ENCODE peak calls at places on chromosomes 12 and 14, in ten cellular contexts. X is mucosa of descending colon; S is right cardiac atrium; Y is CD8-positive, alpha-beta T cell; I is HAP-1; C is transverse colon; H is esophagus muscularis mucosa; B is GM23248; Q is uterus; M is heart left ventricle. U is an unnamed sample.

GRCh38 chr14:42994001-42994736 is 1387.5 kb downstream of the LRFN5 start:
- DNase-seq in X (no peak), S (no peak), Y (no peak), I (no peak), C (no peak), H (no peak), B (peak; percentile 43), Q (no peak), M (no peak), U (no peak)

GRCh38 chr12:74152370-74152769 is 385.3 kb upstream of the ATXN7L3B start:
- DNase-seq in X (no peak), S (no peak), Y (no peak), I (no peak), C (no peak), H (no peak), B (no peak), Q (no peak), M (no peak), U (no peak)

GRCh38 chr12:52945389-52946232 is 3.3 kb upstream of the KRT18 start:
- DNase-seq in X (no peak), S (peak; percentile 12), Y (no peak), I (no peak), C (peak; percentile 44), H (no peak), B (peak; percentile 55), Q (no peak), M (no peak), U (peak; percentile 80)

GRCh38 chr12:32997471-32997870 is 100.9 kb upstream of the PKP2 start:
- DNase-seq in X (no peak), S (no peak), Y (no peak), I (no peak), C (no peak), H (no peak), B (no peak), Q (no peak), M (no peak), U (no peak)

GRCh38 chr14:51342226-51342625 is 102.2 kb downstream of the TMX1 start:
- DNase-seq in X (no peak), S (no peak), Y (no peak), I (no peak), C (no peak), H (peak; percentile 1), B (peak; percentile 50), Q (no peak), M (no peak), U (no peak)

GRCh38 chr14:30179381-30180130 is 251.9 kb upstream of the PRKD1 start:
- DNase-seq in X (no peak), S (no peak), Y (no peak), I (no peak), C (no peak), H (no peak), B (no peak), Q (no peak), M (no peak), U (no peak)

GRCh38 chr12:51622564-51622963 is 31.5 kb downstream of the SCN8A start:
- DNase-seq in X (no peak), S (no peak), Y (no peak), I (no peak), C (no peak), H (no peak), B (peak; percentile 80), Q (no peak), M (no peak), U (no peak)

GRCh38 chr14:34650786-34651584 is 21.0 kb upstream of the SNX6 start:
- DNase-seq in X (no peak), S (no peak), Y (no peak), I (no peak), C (no peak), H (no peak), B (peak; percentile 99), Q (peak; percentile 32), M (no peak), U (no peak)

GRCh38 chr14:92613008-92613658 is 99.6 kb downstream of the RIN3 start:
- DNase-seq in X (no peak), S (peak; percentile 69), Y (peak; percentile 35), I (peak; percentile 19), C (peak; percentile 50), H (no peak), B (no peak), Q (no peak), M (no peak), U (no peak)

GRCh38 chr14:91067186-91067585 is 6.7 kb upstream of the RPS6KA5 start:
- DNase-seq in X (no peak), S (no peak), Y (no peak), I (no peak), C (no peak), H (no peak), B (no peak), Q (no peak), M (no peak), U (no peak)

GRCh38 chr12:98532687-98533304 is 17.4 kb downstream of the TMPO start:
- DNase-seq in X (no peak), S (no peak), Y (no peak), I (peak; percentile 63), C (no peak), H (no peak), B (peak; percentile 66), Q (no peak), M (no peak), U (no peak)

GRCh38 chr12:109112720-109113465 is 3.5 kb upstream of the ACACB start:
- DNase-seq in X (no peak), S (no peak), Y (no peak), I (no peak), C (peak; percentile 18), H (no peak), B (no peak), Q (no peak), M (no peak), U (no peak)
- H3K4me1 ChIP-seq in X (peaks cover 35% of the 10 kb centered on the region), S (peaks cover 16% of the 10 kb centered on the region), Y (peaks cover 7% of the 10 kb centered on the region), I (no peaks in the 10 kb centered on the region), C (peaks cover 56% of the 10 kb centered on the region), H (peaks cover 72% of the 10 kb centered on the region), B (peaks cover 9% of the 10 kb centered on the region), Q (no peaks in the 10 kb centered on the region), M (peaks cover 69% of the 10 kb centered on the region), U (peaks cover 69% of the 10 kb centered on the region)

GRCh38 chr12:117044311-117044710 is 54.9 kb downstream of the TESC start:
- DNase-seq in X (peak; percentile 21), S (peak; percentile 25), Y (no peak), I (no peak), C (no peak), H (no peak), B (no peak), Q (no peak), M (no peak), U (no peak)

GRCh38 chr12:117042171-117042809 is 56.9 kb downstream of the TESC start:
- DNase-seq in X (peak; percentile 41), S (peak; percentile 63), Y (no peak), I (no peak), C (no peak), H (no peak), B (peak; percentile 33), Q (no peak), M (no peak), U (no peak)

GRCh38 chr12:117044790-117045174 is 54.4 kb downstream of the TESC start:
- DNase-seq in X (peak; percentile 26), S (no peak), Y (no peak), I (no peak), C (no peak), H (no peak), B (no peak), Q (no peak), M (no peak), U (no peak)

GRCh38 chr12:117041798-117042170 is 57.4 kb downstream of the TESC start:
- DNase-seq in X (peak; percentile 34), S (no peak), Y (no peak), I (no peak), C (no peak), H (no peak), B (no peak), Q (no peak), M (no peak), U (no peak)

DNA sequence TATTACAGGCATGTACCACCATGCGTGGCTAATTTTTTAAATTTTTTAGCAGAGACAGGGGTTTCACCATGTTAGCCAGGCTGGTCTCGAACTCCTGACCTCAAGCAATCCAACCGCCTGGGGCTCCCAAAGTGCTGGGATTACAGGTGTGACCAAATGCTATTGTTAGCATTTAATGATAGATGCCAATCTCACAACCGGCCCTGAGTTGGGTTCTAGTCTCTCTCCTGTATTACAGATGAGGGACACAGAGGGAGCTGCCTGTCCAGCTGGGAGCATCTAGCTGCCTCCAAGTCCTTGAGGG is 55.7 kb downstream of the TESC start:
- DNase-seq in X (no peak), S (peak; percentile 3), Y (no peak), I (no peak), C (no peak), H (no peak), B (no peak), Q (no peak), M (no peak), U (no peak)
- H3K4me1 ChIP-seq in X (no peaks in the 10 kb centered on the region), S (peaks cover under 1% of the 10 kb centered on the region), Y (no peaks in the 10 kb centered on the region), I (no peaks in the 10 kb centered on the region), C (no peaks in the 10 kb centered on the region), H (peaks cover 9% of the 10 kb centered on the region), B (no peaks in the 10 kb centered on the region), Q (no peaks in the 10 kb centered on the region), M (peaks cover 26% of the 10 kb centered on the region), U (no peaks in the 10 kb centered on the region)

GRCh38 chr12:132505105-132505851 is 15.3 kb downstream of the FBRSL1 start:
- DNase-seq in X (peak; percentile 71), S (no peak), Y (no peak), I (no peak), C (peak; percentile 36), H (no peak), B (no peak), Q (no peak), M (no peak), U (no peak)

GRCh38 chr12:132505852-132506219 is 15.9 kb downstream of the FBRSL1 start:
- DNase-seq in X (no peak), S (no peak), Y (no peak), I (no peak), C (no peak), H (no peak), B (no peak), Q (no peak), M (no peak), U (no peak)

GRCh38 chr12:132502882-132503193 is 12.9 kb downstream of the FBRSL1 start:
- DNase-seq in X (no peak), S (no peak), Y (no peak), I (no peak), C (no peak), H (no peak), B (no peak), Q (no peak), M (no peak), U (no peak)

GRCh38 chr12:132502149-132502881 is 12.4 kb downstream of the FBRSL1 start:
- DNase-seq in X (no peak), S (no peak), Y (no peak), I (no peak), C (no peak), H (no peak), B (no peak), Q (no peak), M (no peak), U (peak; percentile 85)

GRCh38 chr12:132503611-132504204 is 13.8 kb downstream of the FBRSL1 start:
- DNase-seq in X (no peak), S (no peak), Y (no peak), I (no peak), C (no peak), H (no peak), B (no peak), Q (no peak), M (no peak), U (no peak)
- H3K4me1 ChIP-seq in X (peaks cover 18% of the 10 kb centered on the region), S (peaks cover 39% of the 10 kb centered on the region), Y (peaks cover 77% of the 10 kb centered on the region), I (no peaks in the 10 kb centered on the region), C (peaks cover 80% of the 10 kb centered on the region), H (peaks cover 92% of the 10 kb centered on the region), B (peaks cover 5% of the 10 kb centered on the region), Q (no peaks in the 10 kb centered on the region), M (peaks cover 87% of the 10 kb centered on the region), U (peaks cover 43% of the 10 kb centered on the region)

GRCh38 chr12:47410383-47410782 is 295.4 kb downstream of the RPAP3 start:
- DNase-seq in X (no peak), S (no peak), Y (no peak), I (no peak), C (no peak), H (no peak), B (no peak), Q (no peak), M (no peak), U (no peak)
- H3K4me1 ChIP-seq in X (no peaks in the 10 kb centered on the region), S (peaks cover 2% of the 10 kb centered on the region), Y (peaks cover 67% of the 10 kb centered on the region), I (no peaks in the 10 kb centered on the region), C (peaks cover 5% of the 10 kb centered on the region), H (no peaks in the 10 kb centered on the region), B (peaks cover 6% of the 10 kb centered on the region), Q (no peaks in the 10 kb centered on the region), M (peaks cover 13% of the 10 kb centered on the region), U (no peaks in the 10 kb centered on the region)